ENCODE peak calls at places on chromosome 2, in six cellular contexts. T is K562, G is H1, D is GM12891, S is GM12878, A is HepG2. W is an unnamed sample.

GRCh38 chr2:240250985-240251847 is 110.8 kb upstream of the OTOS start:
- DNase-seq in T (peak), G (no peak), D (no peak), S (no peak), A (peak), W (no peak)

GRCh38 chr2:201779996-201780673 is 598 bp downstream of the ALS2 start:
- DNase-seq in T (peak), G (no peak), D (no peak), S (no peak), A (peak), W (no peak)

GRCh38 chr2:128169497-128169896 is 78.5 kb downstream of the UGGT1 start:
- DNase-seq in T (no peak), G (no peak), D (no peak), S (no peak), A (peak), W (no peak)

GRCh38 chr2:216692636-216693413 is 2.5 kb downstream of the IGFBP5 start:
- DNase-seq in T (peak), G (peak), D (peak), S (no peak), A (no peak), W (no peak)

GRCh38 chr2:157258520-157259326 is 1.2 kb downstream of the GALNT5 start:
- DNase-seq in T (peak), G (no peak), D (no peak), S (no peak), A (no peak), W (no peak)

GRCh38 chr2:170554278-170554955 is 160.7 kb upstream of the SP5 start:
- DNase-seq in T (no peak), G (no peak), D (no peak), S (no peak), A (no peak), W (no peak)

GRCh38 chr2:82735336-82735735 is 1723.7 kb downstream of the SUCLG1 start:
- DNase-seq in T (no peak), G (no peak), D (no peak), S (no peak), A (no peak), W (no peak)

GRCh38 chr2:112941753-112942653 is 31.0 kb downstream of the IL37 start:
- DNase-seq in T (peak), G (peak), D (peak), S (peak), A (peak), W (peak)

GRCh38 chr2:119282966-119283511 is 59.4 kb downstream of the STEAP3 start:
- DNase-seq in T (no peak), G (no peak), D (no peak), S (no peak), A (no peak), W (no peak)

GRCh38 chr2:209791151-209791550 is 19.5 kb downstream of the UNC80 start:
- DNase-seq in T (no peak), G (no peak), D (no peak), S (no peak), A (no peak), W (no peak)

GRCh38 chr2:209787416-209787815 is 15.8 kb downstream of the UNC80 start:
- DNase-seq in T (no peak), G (no peak), D (no peak), S (no peak), A (no peak), W (no peak)

GRCh38 chr2:209790066-209790728 is 18.6 kb downstream of the UNC80 start:
- DNase-seq in T (no peak), G (no peak), D (no peak), S (no peak), A (no peak), W (no peak)

GRCh38 chr2:209788925-209789324 is 17.3 kb downstream of the UNC80 start:
- DNase-seq in T (no peak), G (no peak), D (no peak), S (no peak), A (no peak), W (no peak)
- TF ChIP-seq POLR2A in T (no peak), G (no peak), D (no peak), S (no peak), A (no peak), W (no peak)

GRCh38 chr2:68318686-68319396 is 908 bp downstream of the CNRIP1 start:
- DNase-seq in T (no peak), G (no peak), D (no peak), S (no peak), A (no peak), W (no peak)
- TF ChIP-seq POLR2AphosphoS5 in T (no peak), G (no peak), D (no peak), S (no peak), A (no peak), W (no peak)

GRCh38 chr2:56580242-56580641 is 396.5 kb downstream of the CCDC85A start:
- DNase-seq in T (no peak), G (no peak), D (no peak), S (no peak), A (no peak), W (no peak)

GRCh38 chr2:56571074-56571473 is 387.3 kb downstream of the CCDC85A start:
- DNase-seq in T (no peak), G (no peak), D (no peak), S (no peak), A (no peak), W (no peak)

GRCh38 chr2:56576001-56576400 is 392.2 kb downstream of the CCDC85A start:
- DNase-seq in T (no peak), G (no peak), D (no peak), S (no peak), A (no peak), W (no peak)
- TF ChIP-seq TAF1 in T (no peak), G (no peak), D (no peak), S (no peak), A (no peak), W (no peak)

GRCh38 chr2:173354601-173355131 is at the start of gene CDCA7:
- DNase-seq in T (peak), G (peak), D (peak), S (no peak), A (peak), W (peak)
- TF ChIP-seq POLR2A in T (peak), G (peak), D (peak), S (peak), A (peak), W (peak)

W was measured in GM12892.